ENCODE peak calls at places on chromosomes 13 and 19, in six cellular contexts. One of them, this sample, is unnamed.

GRCh38 chr19:1445185-1445931 is 4.6 kb upstream of the APC2 start:
- DNase-seq in cardiac fibroblast: peak
- DNase-seq in left colon: peak
- DNase-seq in AG08396: peak
- DNase-seq in activated T-cell treated with anti-CD3 and anti-CD28 coated beads, Interleukin-2, amount 50 U/mL, for 72 hours: peak
- DNase-seq in NCI-H510A treated with DMSO at 0.1 percent for 48 hours: peak
- DNase-seq in this sample: peak

GRCh38 chr13:52374389-52374788 is 31.6 kb downstream of the THSD1 start:
- DNase-seq in activated T-cell treated with anti-CD3 and anti-CD28 coated beads, Interleukin-2, amount 50 U/mL, for 72 hours: no peak
- DNase-seq in left colon: no peak
- DNase-seq in AG08396: no peak
- DNase-seq in cardiac fibroblast: no peak
- DNase-seq in NCI-H510A treated with DMSO at 0.1 percent for 48 hours: no peak
- DNase-seq in this sample: no peak

GRCh38 chr13:24203726-24204295 is 43.3 kb downstream of the SPATA13 start:
- DNase-seq in activated T-cell treated with anti-CD3 and anti-CD28 coated beads, Interleukin-2, amount 50 U/mL, for 72 hours: no peak
- DNase-seq in cardiac fibroblast: no peak
- DNase-seq in AG08396: no peak
- DNase-seq in NCI-H510A treated with DMSO at 0.1 percent for 48 hours: no peak
- DNase-seq in left colon: no peak
- DNase-seq in this sample: peak

GRCh38 chr19:41302624-41303351 is 7.2 kb upstream of the CCDC97 start:
- DNase-seq in activated T-cell treated with anti-CD3 and anti-CD28 coated beads, Interleukin-2, amount 50 U/mL, for 72 hours: peak
- DNase-seq in AG08396: no peak
- DNase-seq in NCI-H510A treated with DMSO at 0.1 percent for 48 hours: no peak
- DNase-seq in cardiac fibroblast: no peak
- DNase-seq in left colon: peak
- DNase-seq in this sample: peak

GRCh38 chr19:44694184-44694579 is 4.8 kb upstream of the CEACAM16 start:
- DNase-seq in AG08396: no peak
- DNase-seq in NCI-H510A treated with DMSO at 0.1 percent for 48 hours: no peak
- DNase-seq in left colon: peak
- DNase-seq in cardiac fibroblast: no peak
- DNase-seq in activated T-cell treated with anti-CD3 and anti-CD28 coated beads, Interleukin-2, amount 50 U/mL, for 72 hours: peak
- DNase-seq in this sample: no peak

GRCh38 chr19:2115324-2115723 is 18.6 kb downstream of the IZUMO4 start:
- DNase-seq in activated T-cell treated with anti-CD3 and anti-CD28 coated beads, Interleukin-2, amount 50 U/mL, for 72 hours: no peak
- DNase-seq in NCI-H510A treated with DMSO at 0.1 percent for 48 hours: no peak
- DNase-seq in left colon: no peak
- DNase-seq in cardiac fibroblast: no peak
- DNase-seq in AG08396: no peak
- DNase-seq in this sample: no peak

GRCh38 chr13:32811297-32811800 is 204.9 kb upstream of the KL start:
- DNase-seq in left colon: peak
- DNase-seq in activated T-cell treated with anti-CD3 and anti-CD28 coated beads, Interleukin-2, amount 50 U/mL, for 72 hours: no peak
- DNase-seq in NCI-H510A treated with DMSO at 0.1 percent for 48 hours: no peak
- DNase-seq in AG08396: no peak
- DNase-seq in cardiac fibroblast: no peak
- DNase-seq in this sample: peak

GRCh38 chr13:97798171-97798821 is 155.2 kb upstream of the IPO5 start:
- DNase-seq in NCI-H510A treated with DMSO at 0.1 percent for 48 hours: no peak
- DNase-seq in cardiac fibroblast: peak
- DNase-seq in activated T-cell treated with anti-CD3 and anti-CD28 coated beads, Interleukin-2, amount 50 U/mL, for 72 hours: no peak
- DNase-seq in left colon: no peak
- DNase-seq in AG08396: no peak
- DNase-seq in this sample: no peak

GRCh38 chr13:40611635-40612422 is 54.6 kb downstream of the FOXO1 start:
- DNase-seq in left colon: no peak
- DNase-seq in activated T-cell treated with anti-CD3 and anti-CD28 coated beads, Interleukin-2, amount 50 U/mL, for 72 hours: no peak
- DNase-seq in AG08396: no peak
- DNase-seq in cardiac fibroblast: no peak
- DNase-seq in NCI-H510A treated with DMSO at 0.1 percent for 48 hours: no peak
- DNase-seq in this sample: no peak

GRCh38 chr13:30409911-30410704 is 12.2 kb upstream of the UBE2L5 start:
- DNase-seq in activated T-cell treated with anti-CD3 and anti-CD28 coated beads, Interleukin-2, amount 50 U/mL, for 72 hours: no peak
- DNase-seq in left colon: no peak
- DNase-seq in AG08396: peak
- DNase-seq in cardiac fibroblast: peak
- DNase-seq in NCI-H510A treated with DMSO at 0.1 percent for 48 hours: no peak
- DNase-seq in this sample: no peak

GRCh38 chr13:77545626-77546412 is 10.3 kb downstream of the SCEL start:
- DNase-seq in activated T-cell treated with anti-CD3 and anti-CD28 coated beads, Interleukin-2, amount 50 U/mL, for 72 hours: no peak
- DNase-seq in cardiac fibroblast: no peak
- DNase-seq in AG08396: no peak
- DNase-seq in NCI-H510A treated with DMSO at 0.1 percent for 48 hours: peak
- DNase-seq in left colon: no peak
- DNase-seq in this sample: no peak

GRCh38 chr19:31350033-31350692 is 927 bp upstream of the TSHZ3 start:
- DNase-seq in left colon: peak
- DNase-seq in AG08396: peak
- DNase-seq in activated T-cell treated with anti-CD3 and anti-CD28 coated beads, Interleukin-2, amount 50 U/mL, for 72 hours: no peak
- DNase-seq in cardiac fibroblast: peak
- DNase-seq in NCI-H510A treated with DMSO at 0.1 percent for 48 hours: no peak
- DNase-seq in this sample: no peak

GRCh38 chr13:28355822-28356371 is 139.0 kb downstream of the FLT1 start:
- DNase-seq in AG08396: no peak
- DNase-seq in NCI-H510A treated with DMSO at 0.1 percent for 48 hours: no peak
- DNase-seq in cardiac fibroblast: peak
- DNase-seq in left colon: no peak
- DNase-seq in activated T-cell treated with anti-CD3 and anti-CD28 coated beads, Interleukin-2, amount 50 U/mL, for 72 hours: peak
- DNase-seq in this sample: peak

This sample was measured in MV-4-11.